ENCODE peak calls at places on chromosomes 13 and 19, in five cellular contexts. N is stomach, R is transverse colon, T is suprapubic skin, I is H1. M is an unnamed sample.
A peak's percentile ranks its signal among the peaks of the same experiment; 100 is the strongest.

GRCh38 chr19:33241530-33242101 is 16.0 kb upstream of the SLC7A10 start:
- DNase-seq in I (no peak), T (peak; percentile 53), N (peak; percentile 31), R (peak; percentile 33), M (no peak)

GRCh38 chr19:55525289-55526101 is 11.4 kb downstream of the SBK2 start:
- DNase-seq in R (no peak), I (no peak), T (no peak), N (no peak), M (no peak)

GRCh38 chr19:47020992-47021496 is 1.4 kb downstream of the NPAS1 start:
- DNase-seq in I (no peak), T (no peak), R (no peak), N (no peak), M (no peak)

GRCh38 chr19:1267441-1268391 is 1.4 kb upstream of the CIRBP start:
- DNase-seq in N (no peak), T (peak; percentile 80), I (no peak), R (no peak), M (peak; percentile 80)

GRCh38 chr13:110055089-110055488 is 251.9 kb downstream of the COL4A1 start:
- DNase-seq in N (no peak), T (no peak), R (no peak), I (no peak), M (no peak)

GRCh38 chr19:36149673-36150406 is 2.4 kb downstream of the COX7A1 start:
- DNase-seq in R (no peak), T (peak; percentile 85), N (no peak), I (no peak), M (no peak)

GRCh38 chr19:11125994-11126685 is 29.4 kb downstream of the SPC24 start:
- DNase-seq in N (peak; percentile 84), T (peak; percentile 88), R (peak; percentile 86), I (no peak), M (peak; percentile 94)

GRCh38 chr13:33740134-33740538 is 77.8 kb upstream of the RFC3 start:
- DNase-seq in T (no peak), I (no peak), R (no peak), N (no peak), M (no peak)

GRCh38 chr13:42715909-42716308 is 65.5 kb upstream of the FAM216B start:
- DNase-seq in R (no peak), T (no peak), N (no peak), I (no peak), M (no peak)

GRCh38 chr19:55685776-55686175 is 10.8 kb downstream of the EPN1 start:
- DNase-seq in N (no peak), T (no peak), R (no peak), I (no peak), M (no peak)

GRCh38 chr19:18349524-18350128 is 9.2 kb downstream of the PGPEP1 start:
- DNase-seq in I (no peak), T (no peak), R (peak; percentile 63), N (peak; percentile 67), M (no peak)

GRCh38 chr13:99997702-99998219 is 16.2 kb downstream of the ZIC2 start:
- DNase-seq in R (no peak), T (no peak), I (no peak), N (no peak), M (no peak)

GRCh38 chr19:6740589-6741348 is 1.3 kb downstream of the TRIP10 start:
- DNase-seq in T (peak; percentile 86), R (peak; percentile 62), N (peak; percentile 45), I (no peak), M (peak; percentile 86)

GRCh38 chr13:33487575-33488243 is 202.2 kb upstream of the STARD13 start:
- DNase-seq in N (no peak), T (no peak), I (no peak), R (no peak), M (no peak)

GRCh38 chr13:23965346-23965745 is 68.0 kb upstream of the C1QTNF9B start:
- DNase-seq in T (no peak), R (no peak), N (no peak), I (no peak), M (no peak)

GRCh38 chr13:106373304-106373988 is 162.0 kb downstream of the EFNB2 start:
- DNase-seq in R (no peak), T (no peak), I (no peak), N (no peak), M (no peak)

GRCh38 chr13:27135023-27135422 is 36.6 kb downstream of the USP12 start:
- DNase-seq in I (no peak), N (no peak), T (no peak), R (no peak), M (no peak)

GRCh38 chr19:1261512-1261862 is 7.6 kb upstream of the CIRBP start:
- DNase-seq in T (no peak), R (peak; percentile 46), N (no peak), I (no peak), M (peak; percentile 78)

GRCh38 chr13:24654741-24655140 is 25.5 kb upstream of the ATP12A start:
- DNase-seq in N (no peak), T (no peak), R (no peak), I (no peak), M (no peak)

GRCh38 chr19:49849433-49850220 is 1.3 kb upstream of the PTOV1 start:
- DNase-seq in N (no peak), R (no peak), I (no peak), T (no peak), M (no peak)

GRCh38 chr13:24682353-24682752 is 2.1 kb downstream of the ATP12A start:
- DNase-seq in I (no peak), T (no peak), R (no peak), N (no peak), M (no peak)

GRCh38 chr13:38763446-38764381 is 76.8 kb downstream of the FREM2 start:
- DNase-seq in I (peak; percentile 19), T (no peak), R (no peak), N (no peak), M (no peak)

GRCh38 chr13:36298535-36299068 is 988 bp upstream of the CCDC169 start:
- DNase-seq in R (no peak), N (no peak), T (no peak), I (peak; percentile 64), M (peak; percentile 65)

GRCh38 chr13:36297600-36298338 is at the start of gene CCDC169:
- DNase-seq in N (peak; percentile 77), I (peak; percentile 83), R (peak; percentile 73), T (peak; percentile 83), M (peak; percentile 93)

GRCh38 chr13:36297259-36297599 is 385 bp downstream of the CCDC169 start:
- DNase-seq in N (no peak), T (no peak), R (no peak), I (no peak), M (no peak)

GRCh38 chr13:36302289-36302688 is 4.7 kb upstream of the CCDC169 start:
- DNase-seq in R (no peak), T (no peak), N (no peak), I (no peak), M (no peak)
- TF ChIP-seq POLR2AphosphoS5 in R (no peak), T (no peak), N (no peak), I (no peak), M (no peak)

GRCh38 chr19:13150187-13150918 is at the start of the genes IER2 and STX10:
- DNase-seq in R (peak; percentile 96), N (peak; percentile 95), I (no peak), T (peak; percentile 98), M (peak; percentile 99)
- TF ChIP-seq EP300 in R (no peak), N (no peak), I (no peak), T (no peak), M (no peak)

GRCh38 chr19:39262496-39262895 is 5.7 kb upstream of the IFNL2 start:
- DNase-seq in T (peak; percentile 6), R (no peak), I (no peak), N (no peak), M (no peak)

GRCh38 chr19:39261704-39262103 is 6.5 kb upstream of the IFNL2 start:
- DNase-seq in N (no peak), T (no peak), R (no peak), I (no peak), M (no peak)

GRCh38 chr19:39265321-39265916 is 2.8 kb upstream of the IFNL2 start:
- DNase-seq in T (peak; percentile 50), I (no peak), N (no peak), R (no peak), M (no peak)

GRCh38 chr19:39264306-39265290 is 3.6 kb upstream of the IFNL2 start:
- DNase-seq in R (no peak), T (peak; percentile 53), N (no peak), I (no peak), M (no peak)

DNA sequence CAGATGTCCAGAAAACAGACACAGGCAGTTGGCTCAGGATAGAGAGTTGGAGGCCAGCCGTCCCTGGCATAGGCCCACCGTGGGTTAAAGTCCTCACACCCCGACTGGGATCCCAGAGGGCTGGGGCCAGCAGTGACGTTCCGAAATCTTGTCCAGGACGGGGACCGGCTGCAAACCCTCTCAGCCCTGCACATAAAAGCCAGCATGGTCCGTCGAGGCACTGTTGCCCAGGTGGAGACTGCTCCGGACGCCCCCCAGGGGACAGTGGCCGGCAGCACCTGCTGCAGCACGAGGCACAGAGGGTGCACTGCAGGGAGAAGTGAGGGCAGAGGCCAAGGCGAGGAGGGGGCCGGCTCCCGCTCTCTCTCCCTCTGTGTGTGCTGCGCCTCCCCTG is 4.3 kb upstream of the IFNL2 start:
- DNase-seq in I (no peak), T (no peak), R (no peak), N (no peak), M (no peak)
- H3K27me3 ChIP-seq in I (peaks cover 38% of the 10 kb centered on the region), T (peaks cover 71% of the 10 kb centered on the region), R (peaks cover 71% of the 10 kb centered on the region), N (peaks cover 77% of the 10 kb centered on the region), M (peaks cover 49% of the 10 kb centered on the region)

GRCh38 chr13:113836917-113837553 is 26.8 kb downstream of the GAS6 start:
- DNase-seq in R (no peak), N (peak; percentile 66), T (no peak), I (no peak), M (peak; percentile 88)
- TF ChIP-seq POLR2AphosphoS5 in R (no peak), N (peak; percentile 9), T (no peak), I (no peak), M (no peak)

GRCh38 chr13:91211548-91211947 is 135.9 kb upstream of the MIR17HG start:
- DNase-seq in T (no peak), N (no peak), R (no peak), I (no peak), M (no peak)
- TF ChIP-seq EP300 in T (no peak), N (no peak), R (no peak), I (no peak), M (no peak)

M was measured in sigmoid colon.